ENCODE peak calls at places on chromosomes 7 and 10, in nine cellular contexts. E, I, O, K, A, F, B, X and J are unnamed samples.

GRCh38 chr10:24974978-24975377 is 22.6 kb upstream of the PRTFDC1 start:
- DNase-seq in E (peak), I (no peak), O (no peak), K (no peak), A (no peak), F (peak), B (no peak), X (peak), J (peak)

GRCh38 chr7:28771901-28772622 is 186.1 kb downstream of the TRIL start:
- DNase-seq in E (no peak), I (no peak), O (no peak), K (no peak), A (no peak), F (no peak), B (no peak), X (no peak), J (no peak)

GRCh38 chr7:35530124-35531109 is 164.5 kb downstream of the HERPUD2 start:
- DNase-seq in E (no peak), I (no peak), O (no peak), K (no peak), A (no peak), F (no peak), B (no peak), X (no peak), J (no peak)

GRCh38 chr10:63483983-63484382 is 18.2 kb upstream of the JMJD1C start:
- DNase-seq in E (no peak), I (no peak), O (no peak), K (no peak), A (no peak), F (no peak), B (no peak), X (no peak), J (no peak)

GRCh38 chr7:17299477-17299991 is 1.1 kb downstream of the AHR start:
- DNase-seq in E (no peak), I (no peak), O (no peak), K (peak), A (no peak), F (no peak), B (no peak), X (no peak), J (no peak)

GRCh38 chr10:103958996-103959395 is 7.9 kb upstream of the SLK start:
- DNase-seq in E (no peak), I (no peak), O (no peak), K (no peak), A (no peak), F (no peak), B (no peak), X (no peak), J (no peak)

GRCh38 chr10:24854256-24854655 is 98.2 kb downstream of the PRTFDC1 start:
- DNase-seq in E (no peak), I (no peak), O (no peak), K (peak), A (no peak), F (no peak), B (no peak), X (no peak), J (no peak)

GRCh38 chr10:73076361-73077183 is 20.1 kb downstream of the P4HA1 start:
- DNase-seq in E (no peak), I (no peak), O (peak), K (peak), A (no peak), F (peak), B (no peak), X (peak), J (peak)

GRCh38 chr10:81218307-81218706 is 656.7 kb upstream of the NRG3 start:
- DNase-seq in E (no peak), I (no peak), O (no peak), K (no peak), A (no peak), F (no peak), B (no peak), X (no peak), J (no peak)

GRCh38 chr10:112299456-112299855 is 16.3 kb downstream of the TECTB start:
- DNase-seq in E (no peak), I (no peak), O (no peak), K (no peak), A (no peak), F (no peak), B (no peak), X (no peak), J (no peak)

GRCh38 chr10:73163096-73163495 is 4.7 kb downstream of the ECD start:
- DNase-seq in E (no peak), I (no peak), O (no peak), K (no peak), A (no peak), F (peak), B (no peak), X (no peak), J (no peak)

GRCh38 chr7:145036592-145037386 is 200.9 kb upstream of the TPK1 start:
- DNase-seq in E (peak), I (peak), O (no peak), K (peak), A (peak), F (peak), B (no peak), X (peak), J (no peak)

GRCh38 chr7:74271742-74272141 is 17.5 kb upstream of the CLIP2 start:
- DNase-seq in E (no peak), I (no peak), O (no peak), K (peak), A (no peak), F (no peak), B (no peak), X (no peak), J (no peak)

GRCh38 chr7:106071356-106071998 is 40.6 kb downstream of the SYPL1 start:
- DNase-seq in E (no peak), I (no peak), O (no peak), K (peak), A (no peak), F (no peak), B (no peak), X (no peak), J (no peak)

GRCh38 chr10:100562806-100563293 is 27.1 kb downstream of the HIF1AN start:
- DNase-seq in E (peak), I (no peak), O (peak), K (no peak), A (peak), F (peak), B (no peak), X (peak), J (no peak)
- TF ChIP-seq CTCF in E (peak), I (peak), O (no peak), K (peak), A (peak), F (peak), B (no peak), X (peak), J (peak)

GRCh38 chr10:35821339-35821911 is 179.3 kb upstream of the FZD8 start:
- DNase-seq in E (no peak), I (no peak), O (no peak), K (no peak), A (no peak), F (no peak), B (no peak), X (peak), J (no peak)

GRCh38 chr10:35824704-35825103 is 182.6 kb upstream of the FZD8 start:
- DNase-seq in E (no peak), I (no peak), O (no peak), K (no peak), A (no peak), F (no peak), B (no peak), X (no peak), J (no peak)

GRCh38 chr10:35819736-35820135 is 177.6 kb upstream of the FZD8 start:
- DNase-seq in E (no peak), I (no peak), O (no peak), K (no peak), A (no peak), F (no peak), B (no peak), X (no peak), J (no peak)

GRCh38 chr10:35819011-35819410 is 176.9 kb upstream of the FZD8 start:
- DNase-seq in E (no peak), I (no peak), O (no peak), K (no peak), A (no peak), F (no peak), B (no peak), X (no peak), J (no peak)

DNA sequence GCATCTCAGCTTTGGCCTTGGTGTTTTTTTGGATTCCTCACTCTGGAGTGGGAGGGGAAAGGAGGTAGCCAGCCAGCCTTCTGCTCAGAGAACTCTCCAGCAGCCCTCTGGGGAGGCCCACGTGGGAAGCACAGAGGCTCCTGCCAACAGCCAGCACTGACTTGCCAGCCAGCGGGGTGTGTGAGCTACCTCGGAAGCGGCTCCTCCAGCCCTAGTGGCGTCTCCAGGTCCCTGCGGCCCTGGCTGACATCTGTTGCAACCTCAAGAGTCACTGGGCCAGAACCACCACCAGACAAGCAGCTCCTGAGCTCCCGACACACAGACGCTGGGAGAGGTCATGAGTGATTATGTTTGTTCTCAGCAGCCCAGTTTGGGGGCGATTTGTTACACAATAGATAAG is 180.2 kb upstream of the FZD8 start:
- DNase-seq in E (peak), I (peak), O (peak), K (no peak), A (peak), F (peak), B (peak), X (peak), J (peak)
- TF ChIP-seq CTCF in E (peak), I (peak), O (no peak), K (no peak), A (peak), F (peak), B (no peak), X (peak), J (peak)

DNA sequence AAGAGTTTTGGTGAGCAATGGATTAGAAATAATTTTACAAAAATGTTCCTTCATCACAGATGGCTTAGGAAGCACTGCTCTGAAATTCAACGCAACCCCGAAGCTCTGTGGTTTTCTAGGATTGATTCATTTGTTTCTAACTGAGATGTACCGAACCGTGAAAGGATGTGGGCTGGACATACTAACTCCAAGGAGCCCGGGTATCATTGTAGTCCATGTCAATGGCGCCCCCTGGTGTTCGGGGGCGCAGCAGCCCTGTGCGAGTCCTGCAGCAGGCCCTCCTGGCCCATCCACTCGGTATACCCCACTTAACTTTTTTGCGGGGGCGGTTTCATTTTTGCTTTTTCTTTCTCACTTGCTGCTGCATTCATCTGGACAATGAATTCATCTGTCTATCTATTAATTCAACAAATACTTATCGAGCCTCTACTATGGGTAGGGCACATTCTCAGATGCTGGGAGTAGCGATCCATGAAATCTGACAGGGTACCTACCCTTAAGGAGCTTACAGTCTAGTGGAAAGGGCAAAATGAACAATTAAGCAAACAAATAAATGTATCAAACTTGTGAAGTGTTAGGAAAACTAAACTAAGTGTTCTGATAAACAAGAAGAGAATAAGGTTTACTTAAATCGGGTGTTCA is 25.2 kb upstream of the ITPRID1 start:
- DNase-seq in E (peak), I (no peak), O (no peak), K (peak), A (peak), F (no peak), B (peak), X (no peak), J (no peak)
- TF ChIP-seq CTCF in E (peak), I (peak), O (peak), K (peak), A (peak), F (peak), B (peak), X (peak), J (no peak)

GRCh38 chr10:9024210-9024609 is 969.7 kb downstream of the GATA3 start:
- DNase-seq in E (no peak), I (no peak), O (no peak), K (peak), A (no peak), F (no peak), B (no peak), X (no peak), J (no peak)
- TF ChIP-seq CTCF in E (no peak), I (no peak), O (no peak), K (no peak), A (no peak), F (no peak), B (no peak), X (no peak), J (no peak)

DNA sequence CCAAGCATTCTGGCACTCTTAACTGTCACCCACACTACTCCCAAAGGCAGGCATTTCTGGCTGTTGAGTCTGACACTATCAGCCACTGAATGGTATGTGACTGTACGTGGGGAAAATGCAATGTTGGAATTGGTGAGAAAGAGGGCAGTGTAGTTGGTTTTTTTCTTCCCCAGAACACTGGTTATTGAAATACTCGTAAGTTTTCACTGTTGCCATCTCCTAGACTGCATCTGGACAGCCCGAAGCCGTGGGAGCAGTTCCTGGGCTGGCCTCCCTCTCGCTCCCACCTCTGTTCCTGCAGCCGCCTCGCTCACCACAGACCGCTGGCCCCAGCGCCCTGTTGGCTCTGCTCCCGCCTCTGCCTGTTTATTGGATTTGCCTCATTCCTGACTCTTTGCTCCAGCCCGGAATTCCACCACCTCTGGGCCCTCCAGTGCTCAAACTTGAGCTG is 5.7 kb downstream of the PLCE1 start:
- DNase-seq in E (peak), I (no peak), O (no peak), K (no peak), A (no peak), F (peak), B (peak), X (peak), J (peak)
- TF ChIP-seq CTCF in E (no peak), I (no peak), O (no peak), K (no peak), A (no peak), F (peak), B (no peak), X (no peak), J (no peak)

DNA sequence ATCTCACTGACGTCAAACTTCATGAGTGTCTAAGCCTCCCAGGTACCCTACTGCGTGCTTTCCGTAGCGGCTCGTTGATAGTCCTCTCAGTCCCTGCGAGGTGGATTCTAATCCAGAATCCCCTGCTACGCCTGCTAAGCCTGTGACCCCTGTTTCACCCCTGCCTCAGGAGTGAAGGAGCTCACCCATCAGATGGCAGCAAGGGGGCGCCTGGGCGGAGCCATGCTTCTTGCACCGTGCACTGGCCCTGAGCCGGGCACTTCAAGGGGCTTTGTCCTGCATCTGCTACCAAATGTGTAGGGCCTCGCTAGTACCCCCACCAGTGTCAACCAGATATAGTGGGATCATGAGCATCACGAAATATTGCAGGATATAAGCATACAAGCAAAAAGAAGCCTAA is 918 bp upstream of the STRA8 start:
- DNase-seq in E (peak), I (no peak), O (no peak), K (no peak), A (no peak), F (no peak), B (no peak), X (no peak), J (no peak)
- TF ChIP-seq CTCF in E (peak), I (no peak), O (no peak), K (no peak), A (peak), F (peak), B (no peak), X (peak), J (no peak)

DNA sequence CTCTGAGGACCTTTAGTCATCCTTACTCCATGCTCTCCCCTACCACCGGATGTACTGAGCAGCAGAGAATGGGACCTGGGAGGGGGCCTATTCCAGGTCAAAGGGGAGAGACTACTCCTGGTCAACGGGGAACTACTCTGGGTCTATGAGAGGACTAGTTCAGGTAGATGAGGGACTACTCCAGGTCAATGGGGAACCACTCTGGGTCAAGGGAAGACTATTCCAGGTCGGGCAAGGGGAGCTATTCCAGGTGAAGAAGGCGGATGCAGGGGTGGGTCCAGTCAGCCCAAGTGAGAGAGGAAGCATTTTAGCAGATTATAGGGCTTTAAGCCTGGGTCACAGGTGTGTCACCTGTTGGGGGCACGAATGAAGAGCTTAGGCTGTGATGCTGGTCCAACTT is 35.4 kb downstream of the CCM2 start:
- DNase-seq in E (no peak), I (no peak), O (no peak), K (no peak), A (no peak), F (no peak), B (no peak), X (no peak), J (no peak)
- TF ChIP-seq CTCF in E (no peak), I (no peak), O (no peak), K (no peak), A (no peak), F (no peak), B (no peak), X (no peak), J (no peak)